ENCODE peak calls at places on chromosomes 11 and 22, in eight cellular contexts. B is prostate gland, R is tibial nerve, A is right lobe of liver, V is endothelial cell of umbilical vein, H is sigmoid colon, S is uterus, I is IMR-90. F is an unnamed sample.

GRCh38 chr11:64400096-64400495 is 41.1 kb downstream of the RPS6KA4 start:
- DNase-seq in I (no peak), H (no peak), R (no peak), S (no peak), A (no peak), V (no peak), B (no peak), F (no peak)

GRCh38 chr11:89491141-89491690 is at the start of gene NOX4:
- DNase-seq in I (peak; percentile 48), H (peak; percentile 64), B (no peak), A (peak; percentile 36), R (peak; percentile 24), V (peak; percentile 89), S (peak; percentile 39), F (peak; percentile 81)

GRCh38 chr22:25134028-25134427 is 65.6 kb upstream of the CRYBB3 start:
- DNase-seq in A (peak; percentile 26), H (peak; percentile 68), B (peak; percentile 94), R (no peak), I (no peak), S (no peak), V (peak; percentile 95), F (no peak)

GRCh38 chr22:44335066-44335839 is 22.5 kb upstream of the SHISAL1 start:
- DNase-seq in R (no peak), B (no peak), A (no peak), V (no peak), S (no peak), I (no peak), H (no peak), F (no peak)

GRCh38 chr11:77136074-77136473 is 8.0 kb downstream of the MYO7A start:
- DNase-seq in S (no peak), B (no peak), I (peak; percentile 71), H (no peak), A (no peak), R (no peak), V (no peak), F (no peak)

GRCh38 chr22:32469799-32470212 is 4.8 kb upstream of the FBXO7 start:
- DNase-seq in R (no peak), S (no peak), B (no peak), H (peak; percentile 75), I (peak; percentile 84), A (no peak), V (no peak), F (no peak)

GRCh38 chr11:58618215-58618614 is 4.2 kb upstream of the CNTF start:
- DNase-seq in H (no peak), B (no peak), A (no peak), V (no peak), R (no peak), I (no peak), S (no peak), F (no peak)

GRCh38 chr11:129434641-129435498 is 59.2 kb downstream of the BARX2 start:
- DNase-seq in H (no peak), A (no peak), B (no peak), I (no peak), V (no peak), S (no peak), R (no peak), F (no peak)

GRCh38 chr11:73680687-73681086 is 34.3 kb downstream of the PLEKHB1 start:
- DNase-seq in V (no peak), S (no peak), A (no peak), B (peak; percentile 19), I (peak; percentile 44), R (no peak), H (no peak), F (no peak)

GRCh38 chr11:58574851-58575250 is 805 bp downstream of the LPXN start:
- DNase-seq in H (no peak), I (peak; percentile 61), B (no peak), V (peak; percentile 9), S (no peak), R (no peak), A (no peak), F (no peak)

GRCh38 chr22:37244114-37244921 is at the start of gene RAC2:
- DNase-seq in S (peak; percentile 29), H (peak; percentile 72), R (no peak), B (no peak), V (peak; percentile 69), A (peak; percentile 82), I (peak; percentile 57), F (peak; percentile 86)

GRCh38 chr11:12454782-12455181 is 77.4 kb downstream of the PARVA start:
- DNase-seq in B (no peak), R (no peak), S (no peak), I (peak; percentile 58), H (no peak), A (no peak), V (peak; percentile 78), F (no peak)

GRCh38 chr11:74681686-74682651 is 49.3 kb downstream of the CHRDL2 start:
- DNase-seq in B (peak; percentile 85), A (peak; percentile 65), H (peak; percentile 88), S (peak; percentile 67), R (no peak), I (peak; percentile 40), V (no peak), F (peak; percentile 62)

GRCh38 chr11:109808569-109808968 is 284.6 kb upstream of the ZC3H12C start:
- DNase-seq in R (no peak), A (no peak), H (no peak), S (no peak), I (peak; percentile 51), B (no peak), V (peak; percentile 4), F (no peak)

GRCh38 chr22:31082606-31083376 is 1.7 kb downstream of the SMTN start:
- DNase-seq in R (no peak), I (peak; percentile 64), V (peak; percentile 55), B (peak; percentile 50), A (peak; percentile 74), H (peak; percentile 94), S (peak; percentile 81), F (peak; percentile 84)

GRCh38 chr11:63573881-63574855 is 11.0 kb upstream of the PLAAT2 start:
- DNase-seq in B (peak; percentile 67), R (no peak), A (no peak), V (peak; percentile 32), H (peak; percentile 80), S (peak; percentile 49), I (peak; percentile 85), F (no peak)

GRCh38 chr22:39731881-39732555 is 161.5 kb downstream of the CACNA1I start:
- DNase-seq in R (no peak), B (no peak), V (no peak), S (no peak), A (no peak), I (no peak), H (no peak), F (no peak)

GRCh38 chr11:12529041-12529440 is 145.2 kb upstream of the TEAD1 start:
- DNase-seq in I (no peak), B (no peak), S (no peak), A (no peak), R (no peak), H (no peak), V (no peak), F (no peak)

GRCh38 chr11:111951565-111951964 is 14.4 kb downstream of the DIXDC1 start:
- DNase-seq in I (no peak), S (no peak), H (no peak), A (no peak), R (no peak), B (no peak), V (no peak), F (no peak)

DNA sequence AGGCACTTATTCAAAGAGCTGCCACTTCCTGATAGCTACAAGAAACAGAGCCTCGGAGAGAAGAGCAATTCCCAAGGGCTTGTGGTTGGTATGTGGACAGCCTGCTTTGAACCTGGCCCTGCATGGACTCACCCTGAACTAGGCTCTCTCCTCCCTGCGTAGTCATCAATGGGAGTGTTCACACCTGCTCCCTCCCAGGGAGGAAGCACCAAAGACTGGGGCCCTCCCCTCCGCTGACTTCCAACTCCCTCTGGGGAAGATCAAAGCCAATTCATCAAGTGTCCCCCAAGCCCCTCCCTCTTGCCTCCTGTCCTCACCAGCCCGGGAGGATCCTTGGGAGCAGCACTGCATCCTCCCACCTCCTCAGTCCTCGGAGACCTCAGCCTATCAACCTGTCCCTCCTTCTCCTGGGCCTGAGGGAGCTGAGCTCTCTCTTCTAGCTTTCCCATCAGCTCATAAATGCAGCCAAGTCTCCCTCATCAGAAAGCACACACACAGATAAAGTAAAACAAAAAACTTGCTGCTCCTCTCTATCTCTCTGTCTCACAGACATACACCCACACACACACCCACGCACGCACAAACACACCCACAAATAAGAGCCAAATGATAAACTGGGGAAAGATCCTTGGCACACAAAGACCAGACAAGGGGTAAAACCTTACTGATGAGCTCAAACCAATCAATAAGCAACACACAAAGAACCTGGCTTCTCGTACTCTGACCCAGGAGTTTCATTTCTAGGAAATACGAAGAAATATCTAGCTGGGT is 3.3 kb downstream of the A4GALT start:
- DNase-seq in V (no peak), B (no peak), R (no peak), A (no peak), H (no peak), I (no peak), S (peak; percentile 72), F (no peak)
- H3K27ac ChIP-seq in V (no peak overlapping the region), B (peak overlapping the region; percentile 36), R (no peak overlapping the region), A (no peak overlapping the region), H (peak overlapping the region; percentile 96), I (no peak overlapping the region), S (peak overlapping the region; percentile 45), F (no peak overlapping the region)

GRCh38 chr11:68685656-68686380 is 1.5 kb downstream of the GAL start:
- DNase-seq in V (no peak), R (no peak), B (no peak), I (no peak), H (peak; percentile 56), S (no peak), A (no peak), F (peak; percentile 62)
- H3K27me3 ChIP-seq in V (peaks cover 12% of the 10 kb centered on the region), R (peaks cover 62% of the 10 kb centered on the region), B (peaks cover 5% of the 10 kb centered on the region), I (peaks cover 60% of the 10 kb centered on the region), H (peaks cover 26% of the 10 kb centered on the region), S (peaks cover 9% of the 10 kb centered on the region), A (peaks cover 15% of the 10 kb centered on the region), F (peaks cover 53% of the 10 kb centered on the region)

GRCh38 chr11:65569973-65570918 is at the start of gene ZNRD2:
- DNase-seq in V (peak; percentile 99), B (peak; percentile 97), H (peak; percentile 100), R (peak; percentile 94), A (peak; percentile 100), I (peak; percentile 99), S (peak; percentile 98), F (peak; percentile 99)
- TF ChIP-seq POLR2A in V (peak; percentile 84), B (peak; percentile 72), H (peak; percentile 78), R (peak; percentile 54), A (peak; percentile 68), I (peak; percentile 73), S (peak; percentile 22), F (peak; percentile 59)

GRCh38 chr22:50483556-50483955 is 2.2 kb downstream of the ADM2 start:
- DNase-seq in R (no peak), H (peak; percentile 68), S (no peak), V (no peak), B (no peak), I (no peak), A (no peak), F (no peak)

GRCh38 chr22:50483977-50484853 is 2.4 kb upstream of the MIOX start:
- DNase-seq in I (no peak), V (no peak), A (peak; percentile 17), S (no peak), R (no peak), H (no peak), B (no peak), F (no peak)

GRCh38 chr22:50487290-50488005 is 789 bp downstream of the MIOX start:
- DNase-seq in R (no peak), I (no peak), H (no peak), S (no peak), V (no peak), B (no peak), A (no peak), F (no peak)

GRCh38 chr22:50486561-50487289 is at the start of gene MIOX:
- DNase-seq in A (no peak), R (no peak), I (no peak), S (no peak), V (no peak), B (no peak), H (no peak), F (no peak)

GRCh38 chr22:50485221-50486131 is 1.2 kb upstream of the MIOX start:
- DNase-seq in B (no peak), S (no peak), I (no peak), A (peak; percentile 73), H (no peak), R (no peak), V (no peak), F (peak; percentile 67)
- H3K27ac ChIP-seq in B (no peak overlapping the region), S (no peak overlapping the region), I (no peak overlapping the region), A (no peak overlapping the region), H (no peak overlapping the region), R (no peak overlapping the region), V (no peak overlapping the region), F (no peak overlapping the region)